ENCODE peak calls at places on chromosomes 12 and 14, in eight cellular contexts. L is adipocyte; W is effector memory CD4-positive, alpha-beta T cell; U is GM23248; N is GM12865; I is AG09309; A is HepG2; Z is stomach. Y is an unnamed sample.

GRCh38 chr14:34629657-34630529 is at the start of gene SNX6:
- DNase-seq in L (peak; percentile 93), W (peak; percentile 80), U (peak; percentile 91), N (peak; percentile 88), I (no peak), A (peak; percentile 78), Z (peak; percentile 85), Y (peak; percentile 85)

GRCh38 chr12:120234643-120235368 is 30.7 kb downstream of the PXN start:
- DNase-seq in L (peak; percentile 94), W (no peak), U (peak; percentile 99), N (peak; percentile 50), I (peak; percentile 86), A (peak; percentile 85), Z (peak; percentile 73), Y (peak; percentile 8)

GRCh38 chr12:12273291-12273957 is 6.6 kb upstream of the LRP6 start:
- DNase-seq in L (peak; percentile 2), W (no peak), U (peak; percentile 31), N (no peak), I (no peak), A (no peak), Z (no peak), Y (no peak)

GRCh38 chr14:75428230-75429104 is 645 bp downstream of the JDP2 start:
- DNase-seq in L (peak; percentile 59), W (no peak), U (peak; percentile 73), N (peak; percentile 20), I (no peak), A (no peak), Z (peak; percentile 51), Y (peak; percentile 49)

GRCh38 chr12:40907115-40907521 is 214.9 kb downstream of the CNTN1 start:
- DNase-seq in L (peak; percentile 4), W (no peak), U (peak; percentile 8), N (peak; percentile 55), I (no peak), A (no peak), Z (no peak), Y (no peak)

GRCh38 chr14:59244581-59244980 is 56.1 kb downstream of the DAAM1 start:
- DNase-seq in L (no peak), W (no peak), U (no peak), N (no peak), I (no peak), A (no peak), Z (no peak), Y (no peak)

GRCh38 chr12:52356031-52356761 is 11.1 kb downstream of the KRT85 start:
- DNase-seq in L (no peak), W (no peak), U (no peak), N (no peak), I (no peak), A (no peak), Z (no peak), Y (no peak)

GRCh38 chr12:49912345-49912744 is 8.6 kb upstream of the FAIM2 start:
- DNase-seq in L (no peak), W (no peak), U (no peak), N (no peak), I (no peak), A (no peak), Z (no peak), Y (no peak)

GRCh38 chr14:91365552-91365951 is 52.1 kb downstream of the CCDC88C start:
- DNase-seq in L (no peak), W (no peak), U (no peak), N (no peak), I (no peak), A (no peak), Z (no peak), Y (no peak)

GRCh38 chr12:71392521-71393145 is 47.0 kb upstream of the LGR5 start:
- DNase-seq in L (peak; percentile 82), W (no peak), U (peak; percentile 79), N (peak; percentile 73), I (peak; percentile 65), A (peak; percentile 69), Z (no peak), Y (peak; percentile 57)

GRCh38 chr12:45010051-45010450 is 40.8 kb downstream of the DBX2 start:
- DNase-seq in L (no peak), W (no peak), U (peak; percentile 40), N (no peak), I (no peak), A (no peak), Z (no peak), Y (no peak)

GRCh38 chr12:6788972-6789905 is at the start of gene CD4:
- DNase-seq in L (no peak), W (peak; percentile 56), U (no peak), N (no peak), I (no peak), A (no peak), Z (no peak), Y (no peak)

GRCh38 chr12:10557766-10558165 is 52.1 kb downstream of the EIF2S3B start:
- DNase-seq in L (no peak), W (no peak), U (no peak), N (peak; percentile 74), I (no peak), A (no peak), Z (no peak), Y (no peak)

GRCh38 chr14:31993521-31993941 is 83.6 kb upstream of the ARHGAP5 start:
- DNase-seq in L (no peak), W (no peak), U (peak; percentile 24), N (no peak), I (no peak), A (no peak), Z (no peak), Y (no peak)

GRCh38 chr12:46372131-46372851 is at the start of gene SLC38A2:
- DNase-seq in L (peak; percentile 98), W (peak; percentile 95), U (peak; percentile 99), N (peak; percentile 95), I (peak; percentile 70), A (peak; percentile 84), Z (peak; percentile 99), Y (peak; percentile 97)

GRCh38 chr14:60090864-60091519 is 731 bp upstream of the PCNX4 start:
- DNase-seq in L (peak; percentile 80), W (no peak), U (peak; percentile 74), N (peak; percentile 61), I (no peak), A (no peak), Z (peak; percentile 33), Y (peak; percentile 67)

GRCh38 chr14:81193924-81194633 is 26.7 kb downstream of the GTF2A1 start:
- DNase-seq in L (no peak), W (no peak), U (no peak), N (peak; percentile 58), I (no peak), A (no peak), Z (no peak), Y (no peak)

GRCh38 chr12:8914716-8915526 is 612 bp downstream of the PHC1 start:
- DNase-seq in L (peak; percentile 56), W (peak; percentile 56), U (peak; percentile 67), N (peak; percentile 73), I (no peak), A (peak; percentile 24), Z (peak; percentile 49), Y (peak; percentile 62)

GRCh38 chr12:8913702-8914032 is 642 bp upstream of the PHC1 start:
- DNase-seq in L (peak; percentile 43), W (no peak), U (peak; percentile 39), N (no peak), I (no peak), A (no peak), Z (no peak), Y (no peak)

GRCh38 chr12:8912910-8913309 is 1.4 kb upstream of the PHC1 start:
- DNase-seq in L (peak; percentile 22), W (no peak), U (peak; percentile 22), N (peak; percentile 26), I (no peak), A (no peak), Z (peak; percentile 32), Y (peak; percentile 12)

GRCh38 chr12:8909752-8910151 is 4.6 kb upstream of the PHC1 start:
- DNase-seq in L (no peak), W (no peak), U (no peak), N (no peak), I (no peak), A (no peak), Z (no peak), Y (no peak)

GRCh38 chr12:8911606-8912268 is 2.6 kb upstream of the PHC1 start:
- DNase-seq in L (no peak), W (no peak), U (no peak), N (no peak), I (no peak), A (no peak), Z (no peak), Y (peak; percentile 33)
- H3K4me3 ChIP-seq in L (no peak overlapping the region), W (no peak overlapping the region), U (no peak overlapping the region), N (no peak overlapping the region), I (no peak overlapping the region), A (no peak overlapping the region), Z (no peak overlapping the region), Y (no peak overlapping the region)

DNA sequence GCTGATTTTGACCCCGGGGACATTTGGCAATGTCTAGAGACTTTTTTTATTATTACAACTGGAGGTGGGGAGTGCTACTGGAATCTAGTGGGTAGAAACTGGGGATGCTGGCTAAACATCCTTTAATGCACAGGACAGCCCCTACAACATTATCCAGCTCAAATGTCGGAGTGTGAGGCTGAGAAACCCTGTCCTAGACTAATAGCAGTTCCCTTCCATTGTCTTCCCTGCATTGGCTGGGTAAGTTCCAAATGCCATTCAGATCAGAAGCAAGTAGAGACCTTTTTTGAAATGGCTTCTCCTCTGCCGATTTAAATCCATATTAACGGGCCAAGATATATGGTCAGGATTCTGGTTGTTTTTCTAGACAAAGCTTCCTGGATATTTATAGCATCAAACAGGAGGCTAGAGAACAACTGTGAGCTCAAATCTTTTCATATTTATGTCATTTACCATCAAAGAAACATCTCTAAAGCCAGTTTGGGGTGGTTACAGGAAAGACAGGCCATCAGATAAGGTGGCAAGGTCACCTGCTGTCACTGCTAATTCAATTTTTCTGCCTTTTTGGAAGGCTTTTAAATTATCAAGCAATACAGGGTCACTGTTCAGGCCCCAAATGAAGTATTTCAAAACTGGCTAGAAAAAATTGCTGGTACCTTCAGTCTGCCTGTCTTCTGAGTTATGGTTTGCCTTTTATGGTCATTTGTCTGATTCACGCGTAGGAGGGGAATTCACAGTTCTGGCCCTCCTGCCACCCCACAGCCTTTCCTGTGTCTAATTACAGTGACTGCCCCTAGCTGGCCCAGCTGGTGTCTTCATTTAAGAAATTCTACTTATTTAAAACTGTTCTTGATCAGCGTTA is 20.1 kb upstream of the AKAP5 start:
- DNase-seq in L (peak; percentile 87), W (peak; percentile 20), U (peak; percentile 67), N (peak; percentile 92), I (peak; percentile 41), A (no peak), Z (no peak), Y (no peak)
- H3K4me3 ChIP-seq in L (no peak overlapping the region), W (no peak overlapping the region), U (no peak overlapping the region), N (peak overlapping the region; percentile 33), I (no peak overlapping the region), A (no peak overlapping the region), Z (no peak overlapping the region), Y (no peak overlapping the region)

GRCh38 chr12:111687255-111687654 is 1.4 kb downstream of the ACAD10 start:
- DNase-seq in L (peak; percentile 6), W (no peak), U (peak; percentile 30), N (peak; percentile 68), I (no peak), A (peak; percentile 31), Z (no peak), Y (no peak)
- H3K4me3 ChIP-seq in L (peak overlapping the region; percentile 89), W (no peak overlapping the region), U (peak overlapping the region; percentile 93), N (peak overlapping the region; percentile 86), I (no peak overlapping the region), A (peak overlapping the region; percentile 89), Z (peak overlapping the region; percentile 99), Y (no peak overlapping the region)

DNA sequence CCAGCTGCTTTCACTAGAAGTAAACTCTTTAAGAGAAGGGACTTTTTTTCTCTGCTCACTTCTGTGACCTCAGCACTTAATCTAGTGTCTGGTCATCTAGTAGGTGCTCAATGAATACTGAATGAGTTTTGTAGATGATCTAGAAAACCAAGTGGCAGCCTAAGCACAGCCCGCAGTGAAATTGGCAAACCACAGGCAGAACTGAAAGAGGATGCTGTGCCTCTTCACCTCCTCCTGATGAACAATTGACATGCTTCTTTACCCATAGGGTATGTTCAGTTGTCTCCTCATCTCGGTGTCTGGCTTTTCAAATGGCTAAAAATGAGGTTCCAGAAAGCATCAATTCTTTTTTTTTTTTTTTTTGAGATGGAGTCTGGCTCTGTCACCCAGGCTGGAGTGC is 399.5 kb downstream of the RMST start:
- DNase-seq in L (no peak), W (no peak), U (no peak), N (no peak), I (no peak), A (no peak), Z (no peak), Y (no peak)
- H3K4me3 ChIP-seq in L (no peak overlapping the region), W (no peak overlapping the region), U (no peak overlapping the region), N (no peak overlapping the region), I (no peak overlapping the region), A (no peak overlapping the region), Z (no peak overlapping the region), Y (no peak overlapping the region)

Y was measured in HAP-1.